ENCODE peak calls at places on chromosome 11, in nine cellular contexts. W, F, X, G, P, L, Q, E and K are unnamed samples.

GRCh38 chr11:74322667-74323066 is 11.2 kb upstream of the P4HA3 start:
- DNase-seq in E (peak), X (peak), F (no peak), Q (no peak), P (no peak), G (no peak), W (no peak), L (no peak), K (no peak)

GRCh38 chr11:12725863-12726666 is 51.8 kb downstream of the TEAD1 start:
- DNase-seq in X (peak), L (no peak), Q (no peak), G (no peak), P (no peak), W (no peak), F (peak), E (no peak), K (no peak)

GRCh38 chr11:100639140-100639539 is 47.9 kb upstream of the ARHGAP42 start:
- DNase-seq in P (no peak), L (no peak), F (peak), X (peak), G (peak), E (peak), Q (no peak), W (no peak), K (no peak)

GRCh38 chr11:131464481-131464880 is 94.1 kb downstream of the NTM start:
- DNase-seq in E (no peak), L (no peak), Q (no peak), G (no peak), W (no peak), X (no peak), P (no peak), F (no peak), K (no peak)

GRCh38 chr11:33039274-33040126 is at the start of gene TCP11L1:
- DNase-seq in Q (peak), E (peak), X (peak), W (peak), P (peak), L (peak), F (peak), G (peak), K (peak)

GRCh38 chr11:3879216-3879966 is 23.9 kb downstream of the STIM1 start:
- DNase-seq in L (no peak), P (no peak), X (no peak), W (no peak), G (peak), E (no peak), Q (no peak), F (no peak), K (no peak)

GRCh38 chr11:101487775-101488174 is 96.0 kb downstream of the TRPC6 start:
- DNase-seq in G (no peak), Q (no peak), X (peak), P (no peak), E (no peak), F (no peak), W (no peak), L (no peak), K (no peak)

GRCh38 chr11:111634981-111635705 is 32.9 kb downstream of the SIK2 start:
- DNase-seq in E (no peak), F (peak), G (peak), W (no peak), P (peak), L (no peak), X (peak), Q (no peak), K (no peak)

GRCh38 chr11:121485221-121485620 is 32.5 kb upstream of the SORL1-AS1 start:
- DNase-seq in L (no peak), X (no peak), W (no peak), F (no peak), P (no peak), E (no peak), Q (no peak), G (no peak), K (no peak)

GRCh38 chr11:31649129-31649528 is 139.6 kb downstream of the ELP4 start:
- DNase-seq in Q (no peak), L (no peak), G (no peak), W (no peak), P (no peak), E (no peak), F (no peak), X (no peak), K (no peak)

GRCh38 chr11:112213753-112214152 is 12.5 kb upstream of the PTS start:
- DNase-seq in X (peak), W (no peak), Q (no peak), L (no peak), P (no peak), G (no peak), E (no peak), F (no peak), K (no peak)

GRCh38 chr11:28760676-28761390 is 652.6 kb downstream of the METTL15 start:
- DNase-seq in Q (no peak), E (no peak), G (peak), X (peak), W (no peak), F (no peak), L (no peak), P (no peak), K (no peak)

GRCh38 chr11:127003260-127003981 is 2.9 kb upstream of the KIRREL3 start:
- DNase-seq in Q (peak), W (no peak), E (peak), P (peak), F (no peak), X (peak), L (no peak), G (peak), K (peak)

GRCh38 chr11:64850979-64851567 is 6.6 kb upstream of the CDC42BPG start:
- DNase-seq in X (no peak), F (no peak), Q (no peak), G (no peak), E (no peak), P (peak), L (no peak), W (no peak), K (peak)

GRCh38 chr11:127027000-127027399 is 26.4 kb upstream of the KIRREL3 start:
- DNase-seq in P (no peak), E (no peak), W (no peak), Q (no peak), L (no peak), F (no peak), X (no peak), G (no peak), K (no peak)

GRCh38 chr11:130454495-130455262 is 6.2 kb downstream of the ADAMTS15 start:
- DNase-seq in E (no peak), G (no peak), W (no peak), F (no peak), L (no peak), Q (no peak), X (peak), P (no peak), K (no peak)

GRCh38 chr11:117818036-117818858 is 6.3 kb downstream of the FXYD2 start:
- DNase-seq in G (peak), Q (no peak), P (no peak), L (no peak), W (no peak), F (peak), X (peak), E (no peak), K (peak)